ENCODE peak calls at places on chromosomes 2 and 18, in seven cellular contexts. A, O, X, D, R, Z and N are unnamed samples.

GRCh38 chr2:160286541-160286940 is 86.5 kb upstream of the ITGB6 start:
- DNase-seq in A (no peak), O (no peak), X (no peak), D (no peak), R (no peak), Z (no peak), N (no peak)

GRCh38 chr2:216621292-216621691 is 11.9 kb upstream of the IGFBP2 start:
- DNase-seq in A (no peak), O (no peak), X (no peak), D (no peak), R (no peak), Z (no peak), N (no peak)

GRCh38 chr2:46179037-46179621 is 118.1 kb upstream of the EPAS1 start:
- DNase-seq in A (peak), O (peak), X (peak), D (peak), R (no peak), Z (peak), N (peak)

GRCh38 chr2:22055784-22056620 is 932.2 kb downstream of the TDRD15 start:
- DNase-seq in A (no peak), O (no peak), X (no peak), D (no peak), R (no peak), Z (no peak), N (no peak)

GRCh38 chr2:177265834-177266817 is 1.6 kb upstream of the NFE2L2 start:
- DNase-seq in A (peak), O (peak), X (no peak), D (peak), R (no peak), Z (no peak), N (peak)

GRCh38 chr2:176679306-176679705 is 410.1 kb downstream of the MTX2 start:
- DNase-seq in A (no peak), O (no peak), X (no peak), D (no peak), R (no peak), Z (no peak), N (no peak)

GRCh38 chr2:25685030-25685429 is 11.7 kb upstream of the DTNB start:
- DNase-seq in A (no peak), O (no peak), X (no peak), D (no peak), R (no peak), Z (no peak), N (no peak)

GRCh38 chr2:44358498-44358897 is 2.8 kb downstream of the PREPL start:
- DNase-seq in A (peak), O (no peak), X (peak), D (peak), R (no peak), Z (peak), N (peak)

GRCh38 chr2:221641181-221641871 is 69.2 kb upstream of the EPHA4 start:
- DNase-seq in A (peak), O (no peak), X (peak), D (peak), R (no peak), Z (peak), N (no peak)

GRCh38 chr2:43993437-43993836 is 2.4 kb downstream of the LRPPRC start:
- DNase-seq in A (no peak), O (no peak), X (no peak), D (no peak), R (no peak), Z (no peak), N (no peak)

GRCh38 chr2:2260691-2261268 is 70.3 kb downstream of the MYT1L start:
- DNase-seq in A (no peak), O (no peak), X (no peak), D (no peak), R (no peak), Z (no peak), N (no peak)

GRCh38 chr2:39932198-39932597 is 153.1 kb upstream of the THUMPD2 start:
- DNase-seq in A (no peak), O (no peak), X (no peak), D (peak), R (no peak), Z (peak), N (peak)

GRCh38 chr2:171345971-171346722 is 87.6 kb downstream of the METTL8 start:
- DNase-seq in A (peak), O (no peak), X (no peak), D (no peak), R (no peak), Z (no peak), N (no peak)

GRCh38 chr2:190636362-190636761 is 12.5 kb upstream of the NAB1 start:
- DNase-seq in A (peak), O (peak), X (no peak), D (peak), R (no peak), Z (peak), N (peak)

GRCh38 chr2:172208881-172209325 is 106.2 kb upstream of the DLX2 start:
- DNase-seq in A (peak), O (no peak), X (no peak), D (peak), R (no peak), Z (peak), N (peak)

GRCh38 chr2:217851191-217852020 is 151.4 kb downstream of the TNS1 start:
- DNase-seq in A (peak), O (no peak), X (no peak), D (peak), R (no peak), Z (peak), N (peak)

GRCh38 chr2:45675130-45675812 is 23.8 kb downstream of the PRKCE start:
- DNase-seq in A (peak), O (no peak), X (peak), D (no peak), R (no peak), Z (no peak), N (no peak)

GRCh38 chr2:33496150-33496549 is 19.7 kb downstream of the RASGRP3 start:
- DNase-seq in A (no peak), O (no peak), X (no peak), D (peak), R (no peak), Z (no peak), N (peak)

GRCh38 chr2:145036421-145036901 is 516.5 kb upstream of the ZEB2 start:
- DNase-seq in A (peak), O (peak), X (no peak), D (no peak), R (no peak), Z (no peak), N (peak)

GRCh38 chr18:59446012-59446411 is 86.9 kb upstream of the LMAN1 start:
- DNase-seq in A (peak), O (no peak), X (no peak), D (no peak), R (no peak), Z (no peak), N (peak)

GRCh38 chr18:33720133-33720532 is 142.1 kb downstream of the ASXL3 start:
- DNase-seq in A (peak), O (no peak), X (no peak), D (no peak), R (no peak), Z (no peak), N (peak)

GRCh38 chr2:241867776-241868420 is 1.6 kb upstream of the RTP5 start:
- DNase-seq in A (no peak), O (no peak), X (peak), D (no peak), R (no peak), Z (no peak), N (no peak)

GRCh38 chr2:98004071-98004470 is 8.3 kb upstream of the TMEM131 start:
- DNase-seq in A (no peak), O (no peak), X (no peak), D (no peak), R (no peak), Z (no peak), N (no peak)

GRCh38 chr2:29783696-29784095 is 137.7 kb downstream of the ALK start:
- DNase-seq in A (no peak), O (no peak), X (no peak), D (no peak), R (no peak), Z (no peak), N (no peak)

GRCh38 chr2:176991421-176991820 is 221.2 kb upstream of the HNRNPA3 start:
- DNase-seq in A (no peak), O (no peak), X (no peak), D (no peak), R (no peak), Z (no peak), N (no peak)

GRCh38 chr2:72994282-72994990 is 77.1 kb downstream of the SFXN5 start:
- DNase-seq in A (no peak), O (no peak), X (no peak), D (no peak), R (no peak), Z (no peak), N (no peak)

GRCh38 chr2:105179469-105180372 is 61.8 kb upstream of the GPR45 start:
- DNase-seq in A (peak), O (peak), X (peak), D (peak), R (peak), Z (peak), N (peak)

GRCh38 chr2:160220001-160220400 is 19.9 kb upstream of the ITGB6 start:
- DNase-seq in A (no peak), O (no peak), X (no peak), D (no peak), R (no peak), Z (no peak), N (no peak)

GRCh38 chr18:57943723-57944122 is 100.3 kb upstream of the NEDD4L start:
- DNase-seq in A (no peak), O (no peak), X (no peak), D (peak), R (no peak), Z (peak), N (peak)

GRCh38 chr2:112579280-112579679 is 5.1 kb upstream of the CHCHD5 start:
- DNase-seq in A (peak), O (peak), X (no peak), D (peak), R (no peak), Z (peak), N (peak)

GRCh38 chr2:11004206-11004605 is 92.5 kb downstream of the KCNF1 start:
- DNase-seq in A (peak), O (no peak), X (no peak), D (peak), R (no peak), Z (peak), N (peak)

GRCh38 chr18:25061345-25061744 is 290.6 kb downstream of the ZNF521 start:
- DNase-seq in A (no peak), O (no peak), X (no peak), D (no peak), R (no peak), Z (no peak), N (no peak)

GRCh38 chr18:47975701-47976100 is 45.2 kb upstream of the SMAD2 start:
- DNase-seq in A (no peak), O (no peak), X (no peak), D (no peak), R (no peak), Z (no peak), N (no peak)

GRCh38 chr2:63589148-63589972 is 597 bp downstream of the MDH1 start:
- DNase-seq in A (no peak), O (peak), X (no peak), D (peak), R (peak), Z (peak), N (no peak)

GRCh38 chr2:11129598-11130449 is 25.4 kb upstream of the SLC66A3 start:
- DNase-seq in A (peak), O (peak), X (peak), D (no peak), R (peak), Z (peak), N (no peak)

GRCh38 chr2:241641631-241642030 is 4.1 kb downstream of the ATG4B start:
- DNase-seq in A (no peak), O (no peak), X (no peak), D (no peak), R (no peak), Z (no peak), N (no peak)

GRCh38 chr2:165536861-165537499 is 67.5 kb downstream of the CSRNP3 start:
- DNase-seq in A (peak), O (no peak), X (no peak), D (no peak), R (no peak), Z (no peak), N (no peak)